ENCODE peak calls at places on chromosomes 11 and 22, in four cellular contexts. K is fibroblast of lung, W is A673, L is K562. C is an unnamed sample. For H3K4me1, the result is how much of the 10 kb centered on the place peaks cover.

GRCh38 chr22:23397008-23397617 is 183.0 kb downstream of the IGLL1 start:
- DNase-seq in W (no peak), K (no peak), L (no peak), C (no peak)

GRCh38 chr11:29773656-29774264 is 243.1 kb downstream of the KCNA4 start:
- DNase-seq in L (no peak), W (no peak), K (peak), C (no peak)

GRCh38 chr11:134666273-134667174 is 254.5 kb upstream of the B3GAT1 start:
- DNase-seq in K (no peak), L (no peak), W (no peak), C (no peak)

GRCh38 chr11:20443596-20443995 is 56.1 kb downstream of the PRMT3 start:
- DNase-seq in L (no peak), W (peak), K (peak), C (peak)

GRCh38 chr11:50186146-50186545 is 153.5 kb downstream of the OR4C45 start:
- DNase-seq in L (no peak), W (no peak), K (no peak), C (no peak)

GRCh38 chr22:31284241-31284745 is 8.0 kb downstream of the PIK3IP1 start:
- DNase-seq in K (no peak), L (no peak), W (no peak), C (no peak)

GRCh38 chr22:36329217-36330078 is 58.3 kb downstream of the MYH9 start:
- DNase-seq in W (peak), K (peak), L (peak), C (peak)

GRCh38 chr11:64226507-64227051 is 505 bp downstream of the NUDT22 start:
- DNase-seq in L (peak), W (peak), K (no peak), C (peak)

GRCh38 chr22:46072030-46072881 is 78.1 kb upstream of the PPARA start:
- DNase-seq in W (peak), K (peak), L (no peak), C (peak)
- TF ChIP-seq EZH2 in W (no peak), K (no peak), L (no peak), C (peak)

GRCh38 chr22:17922925-17923898 is 101.1 kb downstream of the MICAL3 start:
- DNase-seq in W (no peak), K (peak), L (no peak), C (no peak)

GRCh38 chr22:17924076-17924475 is 100.3 kb downstream of the MICAL3 start:
- DNase-seq in W (no peak), K (no peak), L (no peak), C (no peak)

GRCh38 chr22:17920145-17920605 is 104.2 kb downstream of the MICAL3 start:
- DNase-seq in K (peak), W (no peak), L (peak), C (peak)

GRCh38 chr22:17920992-17921650 is 103.2 kb downstream of the MICAL3 start:
- DNase-seq in L (no peak), K (no peak), W (no peak), C (no peak)

GRCh38 chr22:17921871-17922821 is 102.2 kb downstream of the MICAL3 start:
- DNase-seq in W (no peak), K (peak), L (peak), C (peak)
- H3K4me1 ChIP-seq in W (under half), K (under half), L (under half), C (under half)

GRCh38 chr22:30116362-30117117 is 36.3 kb downstream of the HORMAD2 start:
- DNase-seq in K (peak), W (no peak), L (no peak), C (no peak)
- TF ChIP-seq EZH2 in K (no peak), W (no peak), L (no peak), C (no peak)

GRCh38 chr22:17118342-17118741 is 2.8 kb downstream of the TMEM121B start:
- DNase-seq in L (no peak), W (no peak), K (no peak), C (no peak)
- H3K4me1 ChIP-seq in L (under half), W (under half), K (under half), C (under half)

GRCh38 chr22:50057868-50058311 is at the start of gene TTLL8:
- DNase-seq in K (no peak), L (no peak), W (no peak), C (peak)

GRCh38 chr22:50059881-50060262 is 1.8 kb upstream of the TTLL8 start:
- DNase-seq in K (no peak), L (no peak), W (no peak), C (no peak)

GRCh38 chr22:50057292-50057867 is 718 bp downstream of the TTLL8 start:
- DNase-seq in L (no peak), K (no peak), W (no peak), C (no peak)

GRCh38 chr22:50059185-50059880 is 1.2 kb upstream of the TTLL8 start:
- DNase-seq in L (peak), W (peak), K (no peak), C (peak)

DNA sequence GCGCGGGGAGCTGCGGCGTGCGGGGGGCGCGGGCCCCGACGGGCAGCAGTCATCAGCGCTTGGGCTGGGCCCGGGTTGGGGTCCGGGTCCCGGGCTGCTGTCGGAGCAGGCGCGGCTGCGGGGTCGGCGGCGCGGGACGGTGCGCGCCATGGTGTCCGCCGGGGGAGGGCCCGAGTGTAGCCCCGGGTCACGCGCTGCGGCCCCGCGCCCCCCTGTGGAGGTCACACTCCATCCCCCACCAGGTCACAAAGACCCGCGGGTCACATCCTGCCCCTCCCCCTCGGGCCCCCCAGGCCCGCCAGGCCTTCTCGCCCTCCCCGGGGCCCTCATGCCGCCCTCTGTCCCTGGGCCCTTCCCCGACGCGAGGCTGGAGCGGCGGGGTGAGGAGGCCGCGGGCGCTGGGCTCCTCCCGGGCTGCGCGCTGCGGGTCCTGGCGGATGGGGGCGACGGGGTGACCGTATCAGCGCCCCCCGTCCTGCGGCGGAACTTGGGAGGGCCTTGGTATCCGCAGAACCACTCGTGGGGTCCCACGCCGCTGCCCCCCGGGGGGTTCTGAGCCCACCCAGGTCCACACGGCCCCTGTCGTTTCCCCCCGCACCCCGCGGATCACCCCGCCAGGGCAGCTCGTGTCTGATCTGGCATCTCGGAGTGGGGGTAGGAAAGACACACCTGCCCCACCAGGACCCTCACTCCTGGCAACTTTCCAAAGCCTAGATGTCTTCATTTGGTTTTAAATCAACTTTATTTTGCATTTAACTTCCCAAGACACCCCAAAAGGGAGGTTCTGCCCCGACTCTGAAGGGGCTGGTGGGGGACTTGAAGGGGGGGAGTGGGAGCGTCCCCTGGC is 463 bp upstream of the TTLL8 start:
- DNase-seq in W (no peak), K (no peak), L (no peak), C (no peak)
- TF ChIP-seq EZH2 in W (peak), K (no peak), L (no peak), C (peak)

GRCh38 chr22:46251816-46252380 is 1.8 kb upstream of the CDPF1 start:
- DNase-seq in L (no peak), K (no peak), W (no peak), C (no peak)
- H3K4me1 ChIP-seq in L (under half), K (under half), W (under half), C (under half)

GRCh38 chr11:45665206-45665932 is at the start of gene CHST1:
- DNase-seq in L (peak), K (peak), W (peak), C (peak)

GRCh38 chr11:45665933-45666647 is 668 bp upstream of the CHST1 start:
- DNase-seq in W (peak), L (no peak), K (no peak), C (no peak)

GRCh38 chr11:45667929-45668680 is 2.7 kb upstream of the CHST1 start:
- DNase-seq in K (no peak), W (no peak), L (no peak), C (no peak)

GRCh38 chr11:45669146-45669545 is 3.7 kb upstream of the CHST1 start:
- DNase-seq in L (no peak), W (no peak), K (no peak), C (no peak)

GRCh38 chr11:45666648-45667642 is 1.5 kb upstream of the CHST1 start:
- DNase-seq in L (no peak), W (no peak), K (no peak), C (no peak)
- TF ChIP-seq EZH2 in L (no peak), W (no peak), K (no peak), C (no peak)

GRCh38 chr11:68538025-68538424 is 77.5 kb downstream of the PPP6R3 start:
- DNase-seq in W (no peak), K (no peak), L (no peak), C (no peak)
- H3K4me1 ChIP-seq in W (under half), K (under half), L (under half), C (half or more)

GRCh38 chr22:47623056-47623739 is 860.7 kb downstream of the TBC1D22A start:
- DNase-seq in W (no peak), L (no peak), K (no peak), C (no peak)

GRCh38 chr22:47625531-47626427 is 863.3 kb downstream of the TBC1D22A start:
- DNase-seq in L (no peak), K (no peak), W (no peak), C (no peak)

GRCh38 chr22:47625013-47625385 is 862.5 kb downstream of the TBC1D22A start:
- DNase-seq in W (no peak), L (no peak), K (no peak), C (no peak)

GRCh38 chr22:47623740-47624103 is 861.3 kb downstream of the TBC1D22A start:
- DNase-seq in W (no peak), K (no peak), L (peak), C (no peak)

DNA sequence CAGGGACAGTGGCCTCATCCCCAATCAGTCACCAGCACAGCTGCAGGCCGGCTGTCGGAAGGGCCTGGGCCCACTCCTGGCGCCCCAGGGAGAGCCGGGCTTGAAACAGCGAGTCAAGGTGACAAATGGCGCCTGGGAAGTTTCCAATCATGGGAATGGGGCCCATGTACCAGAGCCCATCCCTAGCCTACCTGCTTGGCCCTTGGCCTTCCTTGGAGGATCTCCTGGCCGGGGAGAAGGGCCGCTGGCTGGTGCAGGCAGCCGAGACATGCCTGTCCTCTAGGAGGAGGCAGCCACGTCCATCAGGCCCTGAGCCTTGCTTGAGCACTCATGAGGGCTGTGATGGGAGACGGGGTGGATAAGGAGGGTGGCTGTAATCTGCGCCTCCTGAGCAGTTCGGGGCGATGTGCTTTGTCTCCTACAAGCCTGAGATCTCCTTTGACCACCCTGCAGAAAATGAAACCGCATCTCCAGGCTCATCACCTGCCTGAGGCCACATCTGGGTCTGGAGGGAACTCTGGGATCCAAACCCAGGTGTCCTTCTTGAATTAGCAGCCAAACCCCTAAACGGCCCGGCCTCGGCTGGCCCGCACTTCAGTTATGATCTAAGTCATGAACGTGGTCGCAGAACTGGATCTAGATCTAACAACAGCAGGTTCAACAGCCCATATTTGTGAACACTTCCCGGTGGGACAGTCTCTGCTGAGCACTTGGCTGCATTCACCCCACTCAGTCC is 862.0 kb downstream of the TBC1D22A start:
- DNase-seq in K (no peak), W (no peak), L (no peak), C (no peak)
- TF ChIP-seq EZH2 in K (no peak), W (no peak), L (no peak), C (no peak)